ENCODE peak calls at places on chromosomes 13 and 19, in nine cellular contexts. One of them, this sample, is unnamed.

GRCh38 chr19:48244289-48244688 is 11.4 kb downstream of the CARD8 start:
- DNase-seq in heart right ventricle: no peak
- DNase-seq in heart left ventricle: no peak
- DNase-seq in SK-N-SH: no peak
- DNase-seq in esophagus squamous epithelium: no peak
- DNase-seq in sigmoid colon: no peak
- DNase-seq in tibial nerve: no peak
- DNase-seq in effector memory CD4-positive, alpha-beta T cell: peak
- DNase-seq in lower lobe of right lung: no peak
- DNase-seq in this sample: no peak

GRCh38 chr19:2027361-2027760 is 11.8 kb upstream of the BTBD2 start:
- DNase-seq in lower lobe of right lung: no peak
- DNase-seq in tibial nerve: peak
- DNase-seq in heart right ventricle: no peak
- DNase-seq in heart left ventricle: no peak
- DNase-seq in effector memory CD4-positive, alpha-beta T cell: no peak
- DNase-seq in SK-N-SH: no peak
- DNase-seq in sigmoid colon: no peak
- DNase-seq in esophagus squamous epithelium: no peak
- DNase-seq in this sample: no peak

GRCh38 chr19:30082611-30083010 is 140.6 kb downstream of the URI1 start:
- DNase-seq in heart left ventricle: no peak
- DNase-seq in lower lobe of right lung: no peak
- DNase-seq in sigmoid colon: no peak
- DNase-seq in SK-N-SH: no peak
- DNase-seq in effector memory CD4-positive, alpha-beta T cell: no peak
- DNase-seq in heart right ventricle: no peak
- DNase-seq in tibial nerve: no peak
- DNase-seq in esophagus squamous epithelium: no peak
- DNase-seq in this sample: no peak

GRCh38 chr19:38273499-38273898 is 9.1 kb downstream of the SPINT2 start:
- DNase-seq in effector memory CD4-positive, alpha-beta T cell: no peak
- DNase-seq in sigmoid colon: peak
- DNase-seq in heart right ventricle: no peak
- DNase-seq in esophagus squamous epithelium: no peak
- DNase-seq in SK-N-SH: no peak
- DNase-seq in lower lobe of right lung: no peak
- DNase-seq in tibial nerve: no peak
- DNase-seq in heart left ventricle: no peak
- DNase-seq in this sample: peak

GRCh38 chr19:43586346-43586745 is 9.6 kb downstream of the IRGQ start:
- DNase-seq in SK-N-SH: peak
- DNase-seq in lower lobe of right lung: no peak
- DNase-seq in heart left ventricle: no peak
- DNase-seq in heart right ventricle: no peak
- DNase-seq in effector memory CD4-positive, alpha-beta T cell: no peak
- DNase-seq in tibial nerve: no peak
- DNase-seq in sigmoid colon: no peak
- DNase-seq in esophagus squamous epithelium: no peak
- DNase-seq in this sample: no peak

GRCh38 chr13:74681891-74682290 is 547.7 kb upstream of the KLF12 start:
- DNase-seq in heart left ventricle: no peak
- DNase-seq in tibial nerve: no peak
- DNase-seq in esophagus squamous epithelium: no peak
- DNase-seq in sigmoid colon: no peak
- DNase-seq in lower lobe of right lung: no peak
- DNase-seq in heart right ventricle: no peak
- DNase-seq in effector memory CD4-positive, alpha-beta T cell: no peak
- DNase-seq in SK-N-SH: no peak
- DNase-seq in this sample: no peak

GRCh38 chr13:107977175-107977574 is 238.2 kb downstream of the LIG4 start:
- DNase-seq in sigmoid colon: no peak
- DNase-seq in heart right ventricle: no peak
- DNase-seq in lower lobe of right lung: no peak
- DNase-seq in tibial nerve: no peak
- DNase-seq in heart left ventricle: no peak
- DNase-seq in effector memory CD4-positive, alpha-beta T cell: no peak
- DNase-seq in esophagus squamous epithelium: no peak
- DNase-seq in SK-N-SH: no peak
- DNase-seq in this sample: no peak

GRCh38 chr13:27954406-27954851 is 14.7 kb downstream of the CDX2 start:
- DNase-seq in tibial nerve: no peak
- DNase-seq in heart right ventricle: no peak
- DNase-seq in heart left ventricle: no peak
- DNase-seq in lower lobe of right lung: no peak
- DNase-seq in sigmoid colon: no peak
- DNase-seq in effector memory CD4-positive, alpha-beta T cell: no peak
- DNase-seq in esophagus squamous epithelium: no peak
- DNase-seq in SK-N-SH: peak
- DNase-seq in this sample: peak

GRCh38 chr19:29515233-29515619 is 10.6 kb upstream of the VSTM2B start:
- DNase-seq in heart left ventricle: no peak
- DNase-seq in tibial nerve: no peak
- DNase-seq in lower lobe of right lung: peak
- DNase-seq in sigmoid colon: no peak
- DNase-seq in SK-N-SH: no peak
- DNase-seq in heart right ventricle: no peak
- DNase-seq in effector memory CD4-positive, alpha-beta T cell: no peak
- DNase-seq in esophagus squamous epithelium: no peak
- DNase-seq in this sample: no peak

GRCh38 chr19:33214621-33215020 is 11.0 kb downstream of the SLC7A10 start:
- DNase-seq in SK-N-SH: peak
- DNase-seq in heart left ventricle: no peak
- DNase-seq in sigmoid colon: no peak
- DNase-seq in heart right ventricle: no peak
- DNase-seq in esophagus squamous epithelium: no peak
- DNase-seq in lower lobe of right lung: no peak
- DNase-seq in tibial nerve: no peak
- DNase-seq in effector memory CD4-positive, alpha-beta T cell: no peak
- DNase-seq in this sample: no peak

GRCh38 chr13:33034897-33035296 is 18.7 kb downstream of the KL start:
- DNase-seq in SK-N-SH: no peak
- DNase-seq in heart left ventricle: no peak
- DNase-seq in effector memory CD4-positive, alpha-beta T cell: no peak
- DNase-seq in heart right ventricle: no peak
- DNase-seq in tibial nerve: no peak
- DNase-seq in lower lobe of right lung: no peak
- DNase-seq in sigmoid colon: no peak
- DNase-seq in esophagus squamous epithelium: no peak
- DNase-seq in this sample: no peak

GRCh38 chr19:43575955-43576451 is 402 bp downstream of the PINLYP start:
- DNase-seq in SK-N-SH: no peak
- DNase-seq in esophagus squamous epithelium: no peak
- DNase-seq in effector memory CD4-positive, alpha-beta T cell: no peak
- DNase-seq in tibial nerve: no peak
- DNase-seq in lower lobe of right lung: peak
- DNase-seq in sigmoid colon: no peak
- DNase-seq in heart left ventricle: no peak
- DNase-seq in heart right ventricle: no peak
- DNase-seq in this sample: no peak

GRCh38 chr19:15048885-15049541 is at the start of gene CASP14:
- DNase-seq in SK-N-SH: no peak
- DNase-seq in heart left ventricle: no peak
- DNase-seq in lower lobe of right lung: no peak
- DNase-seq in tibial nerve: no peak
- DNase-seq in esophagus squamous epithelium: no peak
- DNase-seq in heart right ventricle: no peak
- DNase-seq in sigmoid colon: no peak
- DNase-seq in effector memory CD4-positive, alpha-beta T cell: no peak
- DNase-seq in this sample: no peak

GRCh38 chr19:18802354-18802753 is 11.2 kb upstream of the COMP start:
- DNase-seq in esophagus squamous epithelium: no peak
- DNase-seq in heart left ventricle: no peak
- DNase-seq in SK-N-SH: peak
- DNase-seq in effector memory CD4-positive, alpha-beta T cell: no peak
- DNase-seq in lower lobe of right lung: no peak
- DNase-seq in sigmoid colon: no peak
- DNase-seq in heart right ventricle: no peak
- DNase-seq in tibial nerve: no peak
- DNase-seq in this sample: no peak

GRCh38 chr19:35294859-35295258 is 2.9 kb downstream of the MAG start:
- DNase-seq in heart right ventricle: no peak
- DNase-seq in SK-N-SH: no peak
- DNase-seq in effector memory CD4-positive, alpha-beta T cell: no peak
- DNase-seq in lower lobe of right lung: no peak
- DNase-seq in heart left ventricle: no peak
- DNase-seq in esophagus squamous epithelium: no peak
- DNase-seq in tibial nerve: no peak
- DNase-seq in sigmoid colon: no peak
- DNase-seq in this sample: no peak

GRCh38 chr19:27774827-27775226 is 1438.1 kb downstream of the UQCRFS1 start:
- DNase-seq in tibial nerve: no peak
- DNase-seq in heart right ventricle: no peak
- DNase-seq in effector memory CD4-positive, alpha-beta T cell: no peak
- DNase-seq in esophagus squamous epithelium: no peak
- DNase-seq in heart left ventricle: no peak
- DNase-seq in lower lobe of right lung: no peak
- DNase-seq in sigmoid colon: no peak
- DNase-seq in SK-N-SH: no peak
- DNase-seq in this sample: no peak

GRCh38 chr19:49862411-49863253 is 4.7 kb downstream of the PNKP start:
- DNase-seq in esophagus squamous epithelium: no peak
- DNase-seq in tibial nerve: no peak
- DNase-seq in effector memory CD4-positive, alpha-beta T cell: no peak
- DNase-seq in lower lobe of right lung: peak
- DNase-seq in sigmoid colon: peak
- DNase-seq in heart right ventricle: no peak
- DNase-seq in SK-N-SH: peak
- DNase-seq in heart left ventricle: no peak
- DNase-seq in this sample: no peak

GRCh38 chr19:31674503-31675186 is 325.4 kb upstream of the TSHZ3 start:
- DNase-seq in sigmoid colon: no peak
- DNase-seq in effector memory CD4-positive, alpha-beta T cell: no peak
- DNase-seq in lower lobe of right lung: no peak
- DNase-seq in heart right ventricle: no peak
- DNase-seq in esophagus squamous epithelium: no peak
- DNase-seq in SK-N-SH: no peak
- DNase-seq in heart left ventricle: no peak
- DNase-seq in tibial nerve: no peak
- DNase-seq in this sample: no peak

GRCh38 chr19:17357078-17357666 is 19.8 kb downstream of the GTPBP3 start:
- DNase-seq in esophagus squamous epithelium: no peak
- DNase-seq in heart left ventricle: no peak
- DNase-seq in heart right ventricle: no peak
- DNase-seq in tibial nerve: no peak
- DNase-seq in effector memory CD4-positive, alpha-beta T cell: no peak
- DNase-seq in sigmoid colon: no peak
- DNase-seq in SK-N-SH: no peak
- DNase-seq in lower lobe of right lung: no peak
- DNase-seq in this sample: no peak
- H3K27ac ChIP-seq in esophagus squamous epithelium: no peak
- H3K27ac ChIP-seq in heart left ventricle: peak
- H3K27ac ChIP-seq in heart right ventricle: peak
- H3K27ac ChIP-seq in tibial nerve: no peak
- H3K27ac ChIP-seq in effector memory CD4-positive, alpha-beta T cell: no peak
- H3K27ac ChIP-seq in sigmoid colon: no peak
- H3K27ac ChIP-seq in SK-N-SH: no peak
- H3K27ac ChIP-seq in lower lobe of right lung: peak
- H3K27ac ChIP-seq in this sample: no peak

GRCh38 chr19:10006335-10006708 is 4.0 kb downstream of the COL5A3 start:
- DNase-seq in lower lobe of right lung: no peak
- DNase-seq in heart right ventricle: peak
- DNase-seq in tibial nerve: peak
- DNase-seq in esophagus squamous epithelium: no peak
- DNase-seq in SK-N-SH: no peak
- DNase-seq in sigmoid colon: peak
- DNase-seq in heart left ventricle: peak
- DNase-seq in effector memory CD4-positive, alpha-beta T cell: peak
- DNase-seq in this sample: no peak

GRCh38 chr19:10007811-10008211 is 2.5 kb downstream of the COL5A3 start:
- DNase-seq in esophagus squamous epithelium: no peak
- DNase-seq in tibial nerve: peak
- DNase-seq in SK-N-SH: peak
- DNase-seq in effector memory CD4-positive, alpha-beta T cell: no peak
- DNase-seq in lower lobe of right lung: no peak
- DNase-seq in heart right ventricle: peak
- DNase-seq in heart left ventricle: peak
- DNase-seq in sigmoid colon: peak
- DNase-seq in this sample: no peak

GRCh38 chr19:10005632-10006334 is 4.5 kb downstream of the COL5A3 start:
- DNase-seq in SK-N-SH: no peak
- DNase-seq in esophagus squamous epithelium: no peak
- DNase-seq in heart right ventricle: peak
- DNase-seq in lower lobe of right lung: no peak
- DNase-seq in sigmoid colon: no peak
- DNase-seq in effector memory CD4-positive, alpha-beta T cell: no peak
- DNase-seq in tibial nerve: no peak
- DNase-seq in heart left ventricle: no peak
- DNase-seq in this sample: no peak

GRCh38 chr19:10006752-10007323 is 3.5 kb downstream of the COL5A3 start:
- DNase-seq in heart right ventricle: no peak
- DNase-seq in heart left ventricle: no peak
- DNase-seq in SK-N-SH: no peak
- DNase-seq in effector memory CD4-positive, alpha-beta T cell: no peak
- DNase-seq in lower lobe of right lung: no peak
- DNase-seq in esophagus squamous epithelium: no peak
- DNase-seq in tibial nerve: no peak
- DNase-seq in sigmoid colon: no peak
- DNase-seq in this sample: no peak

GRCh38 chr19:10007366-10007765 is 2.9 kb downstream of the COL5A3 start:
- DNase-seq in heart left ventricle: peak
- DNase-seq in tibial nerve: peak
- DNase-seq in heart right ventricle: peak
- DNase-seq in esophagus squamous epithelium: no peak
- DNase-seq in sigmoid colon: peak
- DNase-seq in effector memory CD4-positive, alpha-beta T cell: no peak
- DNase-seq in SK-N-SH: peak
- DNase-seq in lower lobe of right lung: no peak
- DNase-seq in this sample: no peak
- H3K27ac ChIP-seq in heart left ventricle: peak
- H3K27ac ChIP-seq in tibial nerve: peak
- H3K27ac ChIP-seq in heart right ventricle: peak
- H3K27ac ChIP-seq in esophagus squamous epithelium: peak
- H3K27ac ChIP-seq in sigmoid colon: peak
- H3K27ac ChIP-seq in effector memory CD4-positive, alpha-beta T cell: no peak
- H3K27ac ChIP-seq in SK-N-SH: no peak
- H3K27ac ChIP-seq in lower lobe of right lung: peak
- H3K27ac ChIP-seq in this sample: peak

GRCh38 chr13:31896427-31896826 is 135.1 kb upstream of the FRY start:
- DNase-seq in sigmoid colon: no peak
- DNase-seq in effector memory CD4-positive, alpha-beta T cell: no peak
- DNase-seq in heart right ventricle: peak
- DNase-seq in esophagus squamous epithelium: no peak
- DNase-seq in SK-N-SH: no peak
- DNase-seq in tibial nerve: peak
- DNase-seq in heart left ventricle: peak
- DNase-seq in lower lobe of right lung: no peak
- DNase-seq in this sample: no peak
- H3K27ac ChIP-seq in sigmoid colon: no peak
- H3K27ac ChIP-seq in effector memory CD4-positive, alpha-beta T cell: no peak
- H3K27ac ChIP-seq in heart right ventricle: peak
- H3K27ac ChIP-seq in esophagus squamous epithelium: no peak
- H3K27ac ChIP-seq in SK-N-SH: no peak
- H3K27ac ChIP-seq in tibial nerve: no peak
- H3K27ac ChIP-seq in heart left ventricle: peak
- H3K27ac ChIP-seq in lower lobe of right lung: peak
- H3K27ac ChIP-seq in this sample: no peak

DNA sequence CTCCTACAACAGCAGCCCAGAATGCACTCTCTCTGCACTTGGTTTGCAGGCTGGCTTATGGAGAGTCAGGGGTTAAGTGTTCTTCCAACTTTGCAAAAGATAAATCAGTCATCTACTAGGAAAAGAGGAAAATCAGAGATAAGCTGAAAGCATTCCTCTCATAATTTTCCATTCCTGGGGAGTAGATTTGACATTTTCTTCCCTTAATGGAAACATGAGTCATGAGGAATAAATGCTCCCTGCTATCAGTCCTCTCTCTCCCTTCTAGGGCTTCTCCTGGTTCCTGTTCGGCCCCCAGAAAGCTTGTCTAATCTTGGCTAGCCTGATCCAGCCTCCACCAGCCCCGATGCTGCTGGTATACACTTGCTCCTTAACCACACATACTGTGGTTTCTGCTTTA is 28.4 kb upstream of the ENOX1 start:
- DNase-seq in lower lobe of right lung: no peak
- DNase-seq in SK-N-SH: peak
- DNase-seq in tibial nerve: no peak
- DNase-seq in heart right ventricle: no peak
- DNase-seq in sigmoid colon: no peak
- DNase-seq in effector memory CD4-positive, alpha-beta T cell: no peak
- DNase-seq in esophagus squamous epithelium: no peak
- DNase-seq in heart left ventricle: peak
- DNase-seq in this sample: no peak
- H3K27ac ChIP-seq in lower lobe of right lung: no peak
- H3K27ac ChIP-seq in SK-N-SH: peak
- H3K27ac ChIP-seq in tibial nerve: no peak
- H3K27ac ChIP-seq in heart right ventricle: peak
- H3K27ac ChIP-seq in sigmoid colon: no peak
- H3K27ac ChIP-seq in effector memory CD4-positive, alpha-beta T cell: no peak
- H3K27ac ChIP-seq in esophagus squamous epithelium: no peak
- H3K27ac ChIP-seq in heart left ventricle: peak
- H3K27ac ChIP-seq in this sample: no peak

This sample was measured in stomach.